ENCODE peak calls at places on chromosomes 1 and 21, in nine cellular contexts. J, P, B, S, H, V, C, Q and M are unnamed samples.

GRCh38 chr1:214404571-214405213 is 123.7 kb downstream of the SMYD2 start:
- DNase-seq in V (peak), Q (no peak), C (no peak), S (no peak), J (no peak), B (no peak), H (no peak), P (no peak), M (no peak)

GRCh38 chr1:246608616-246609376 is 42.5 kb downstream of the CNST start:
- DNase-seq in H (peak), V (peak), S (no peak), P (no peak), C (peak), Q (peak), B (peak), J (no peak), M (peak)

GRCh38 chr1:147878022-147878421 is 24.6 kb upstream of the GJA8 start:
- DNase-seq in Q (no peak), C (no peak), P (no peak), S (no peak), B (no peak), H (no peak), J (no peak), V (no peak), M (no peak)

GRCh38 chr1:17494114-17494729 is 45.3 kb upstream of the ARHGEF10L start:
- DNase-seq in Q (peak), J (no peak), H (peak), V (peak), B (peak), S (peak), P (peak), C (peak), M (peak)

GRCh38 chr21:36554411-36555157 is 74.7 kb upstream of the CLDN14 start:
- DNase-seq in Q (no peak), S (no peak), B (no peak), V (no peak), P (no peak), H (no peak), J (no peak), C (no peak), M (no peak)

GRCh38 chr1:230591676-230592075 is 50.6 kb upstream of the COG2 start:
- DNase-seq in P (no peak), Q (no peak), J (no peak), V (no peak), B (no peak), S (no peak), C (no peak), H (no peak), M (no peak)

GRCh38 chr21:44390886-44391285 is 37.5 kb downstream of the TRPM2 start:
- DNase-seq in B (no peak), V (no peak), S (no peak), J (no peak), H (peak), Q (no peak), C (no peak), P (no peak), M (no peak)

GRCh38 chr1:18890704-18891103 is 11.7 kb downstream of the ALDH4A1 start:
- DNase-seq in C (no peak), B (no peak), J (no peak), V (no peak), S (no peak), Q (peak), H (peak), P (peak), M (no peak)

GRCh38 chr21:24290151-24290833 is 1317.0 kb downstream of the MRPL39 start:
- DNase-seq in H (no peak), J (peak), B (no peak), Q (no peak), C (no peak), S (no peak), P (no peak), V (no peak), M (no peak)

GRCh38 chr1:236010443-236010842 is 54.4 kb downstream of the NID1 start:
- DNase-seq in Q (no peak), V (no peak), J (no peak), C (no peak), S (no peak), B (no peak), H (no peak), P (no peak), M (no peak)

GRCh38 chr1:183022202-183023145 is 746 bp upstream of the LAMC1 start:
- DNase-seq in S (peak), H (peak), V (peak), C (peak), Q (peak), J (no peak), P (peak), B (peak), M (peak)

GRCh38 chr1:97593192-97593591 is 327.6 kb downstream of the DPYD start:
- DNase-seq in S (no peak), J (no peak), Q (no peak), H (no peak), B (no peak), P (no peak), V (no peak), C (no peak), M (no peak)

GRCh38 chr1:119160435-119160834 is 20.0 kb upstream of the WARS2 start:
- DNase-seq in J (no peak), P (no peak), B (no peak), H (peak), C (no peak), V (no peak), Q (no peak), S (no peak), M (no peak)

GRCh38 chr1:21251773-21252471 is 38.3 kb downstream of the ECE1 start:
- DNase-seq in S (no peak), J (no peak), P (no peak), Q (peak), B (no peak), C (peak), V (peak), H (peak), M (peak)

GRCh38 chr1:111977378-111977777 is 12.1 kb downstream of the KCND3 start:
- DNase-seq in C (no peak), J (no peak), H (no peak), P (no peak), Q (no peak), V (no peak), S (no peak), B (no peak), M (no peak)

GRCh38 chr1:101075926-101076325 is 50.3 kb upstream of the DPH5 start:
- DNase-seq in J (no peak), H (no peak), P (no peak), B (no peak), C (no peak), Q (no peak), V (peak), S (no peak), M (no peak)

GRCh38 chr1:246269466-246269865 is 237.6 kb downstream of the SMYD3 start:
- DNase-seq in B (no peak), Q (no peak), V (no peak), J (no peak), C (no peak), H (no peak), S (no peak), P (no peak), M (no peak)

GRCh38 chr1:18485227-18485626 is 4.5 kb downstream of the KLHDC7A start:
- DNase-seq in P (no peak), S (peak), Q (no peak), V (no peak), H (no peak), C (no peak), J (no peak), B (no peak), M (no peak)

GRCh38 chr1:62912028-62912638 is 128.2 kb downstream of the ATG4C start:
- DNase-seq in C (no peak), V (peak), Q (no peak), S (no peak), H (peak), P (no peak), B (no peak), J (no peak), M (peak)

GRCh38 chr1:60589046-60589748 is 493.2 kb upstream of the NFIA start:
- DNase-seq in P (no peak), B (no peak), Q (no peak), S (no peak), J (no peak), H (no peak), V (no peak), C (no peak), M (no peak)

GRCh38 chr1:208170252-208170651 is 73.9 kb downstream of the PLXNA2 start:
- DNase-seq in S (no peak), H (no peak), Q (no peak), P (peak), C (no peak), J (peak), B (no peak), V (no peak), M (no peak)

GRCh38 chr1:220966874-220967631 is 87.8 kb downstream of the HLX start:
- DNase-seq in H (no peak), C (no peak), Q (no peak), S (no peak), J (no peak), V (no peak), B (no peak), P (no peak), M (no peak)

GRCh38 chr21:41247561-41247968 is 69.0 kb upstream of the FAM3B start:
- DNase-seq in V (no peak), C (no peak), S (no peak), Q (peak), J (no peak), P (no peak), H (no peak), B (no peak), M (peak)

GRCh38 chr1:94947453-94947852 is 20.5 kb upstream of the CNN3 start:
- DNase-seq in V (no peak), J (no peak), B (no peak), C (no peak), S (no peak), Q (no peak), H (peak), P (no peak), M (no peak)

GRCh38 chr1:25079048-25079447 is 149.0 kb upstream of the RUNX3 start:
- DNase-seq in J (no peak), P (no peak), C (no peak), V (no peak), B (no peak), Q (no peak), H (no peak), S (no peak), M (no peak)

GRCh38 chr1:1432951-1433803 is 2.3 kb upstream of the VWA1 start:
- DNase-seq in Q (peak), B (peak), V (peak), J (no peak), S (peak), H (no peak), P (peak), C (peak), M (peak)

GRCh38 chr1:207833381-207833780 is 77.5 kb downstream of the CD34 start:
- DNase-seq in V (no peak), H (no peak), P (no peak), Q (no peak), J (no peak), S (no peak), B (no peak), C (no peak), M (no peak)

GRCh38 chr1:77543822-77544448 is 138.5 kb downstream of the ZZZ3 start:
- DNase-seq in Q (no peak), H (no peak), C (no peak), P (no peak), S (no peak), V (no peak), B (no peak), J (no peak), M (no peak)

GRCh38 chr1:236623371-236624166 is 19.3 kb upstream of the HEATR1 start:
- DNase-seq in S (no peak), H (no peak), P (no peak), C (no peak), V (no peak), Q (no peak), B (no peak), J (no peak), M (no peak)

GRCh38 chr1:183032122-183032921 is 9.1 kb downstream of the LAMC1 start:
- DNase-seq in H (no peak), J (no peak), Q (no peak), P (no peak), S (no peak), B (no peak), C (no peak), V (no peak), M (no peak)

GRCh38 chr21:42027804-42028753 is 17.9 kb upstream of the ZBTB21 start:
- DNase-seq in C (no peak), J (no peak), Q (no peak), V (no peak), B (peak), S (no peak), H (no peak), P (no peak), M (no peak)

GRCh38 chr1:226002667-226003501 is 3.7 kb upstream of the SDE2 start:
- DNase-seq in Q (peak), H (peak), B (peak), C (peak), J (no peak), V (no peak), S (peak), P (no peak), M (no peak)